ENCODE peak calls at places on chromosomes 4 and X, in four cellular contexts. N is stimulated activated CD8-positive, alpha-beta memory T cell treated with anti-CD3 and anti-CD28 coated beads, Interleukin-15, amount 100 ng/mL, for 48 hours; G is K562; B is HS-5. O is an unnamed sample.

GRCh38 chr4:2217726-2218125 is 24.2 kb downstream of the HAUS3 start:
- DNase-seq in N (no peak), B (peak), G (no peak), O (no peak)

GRCh38 chrX:46588263-46588662 is 14.7 kb downstream of the CHST7 start:
- DNase-seq in N (no peak), G (no peak), B (no peak), O (no peak)

GRCh38 chr4:73919691-73920090 is 50.5 kb downstream of the CXCL1 start:
- DNase-seq in G (no peak), N (no peak), B (no peak), O (no peak)

GRCh38 chrX:17922303-17922702 is 61.2 kb upstream of the RAI2 start:
- DNase-seq in N (no peak), G (no peak), B (no peak), O (no peak)

GRCh38 chr4:53653484-53654053 is 62.3 kb upstream of the LNX1 start:
- DNase-seq in N (no peak), G (no peak), B (no peak), O (no peak)

GRCh38 chr4:163175971-163176958 is 9.6 kb upstream of the NAF1 start:
- DNase-seq in G (no peak), B (no peak), N (no peak), O (no peak)

GRCh38 chr4:114005569-114006442 is 26.4 kb upstream of the ARSJ start:
- DNase-seq in B (peak), N (no peak), G (no peak), O (no peak)

GRCh38 chr4:7699040-7699439 is 240.6 kb downstream of the AFAP1 start:
- DNase-seq in N (no peak), G (no peak), B (no peak), O (no peak)

GRCh38 chr4:124321370-124321769 is 391.2 kb downstream of the ANKRD50 start:
- DNase-seq in G (no peak), N (no peak), B (no peak), O (no peak)

GRCh38 chr4:2797545-2798305 is 4.8 kb downstream of the SH3BP2 start:
- DNase-seq in G (no peak), N (no peak), B (no peak), O (peak)

GRCh38 chr4:22420291-22420690 is 95.6 kb downstream of the ADGRA3 start:
- DNase-seq in N (no peak), B (no peak), G (no peak), O (no peak)

GRCh38 chrX:53440631-53441517 is 6.7 kb upstream of the HSD17B10 start:
- DNase-seq in N (no peak), G (no peak), B (peak), O (peak)

GRCh38 chr4:77852892-77853495 is 9.6 kb upstream of the MRPL1 start:
- DNase-seq in B (no peak), G (no peak), N (peak), O (no peak)